ENCODE peak calls at places on chromosomes 11 and 22, in six cellular contexts. D is stimulated activated CD4-positive, alpha-beta T cell treated with anti-CD3 and anti-CD28 coated beads, Interleukin-4, amount 100 ng/mL, for 24 hours; T is mesothelial cell of epicardium; Z is AML-193; J is fibroblast of mammary gland; H is H7. F is an unnamed sample.

GRCh38 chr22:41544671-41545476 is 604 bp upstream of the POLR3H start:
- DNase-seq in J (no peak), D (no peak), H (no peak), T (no peak), Z (no peak), F (no peak)

GRCh38 chr22:41501209-41501608 is 32.3 kb downstream of the ACO2 start:
- DNase-seq in H (peak), J (no peak), Z (peak), D (peak), T (no peak), F (peak)

GRCh38 chr22:46479046-46479445 is 58.4 kb downstream of the CELSR1 start:
- DNase-seq in D (no peak), Z (no peak), J (no peak), T (no peak), H (peak), F (no peak)

GRCh38 chr11:75406338-75406777 is 7.0 kb downstream of the RPS3 start:
- DNase-seq in Z (no peak), H (no peak), D (no peak), T (no peak), J (peak), F (no peak)

GRCh38 chr11:118619444-118620205 is 12.2 kb downstream of the PHLDB1 start:
- DNase-seq in D (no peak), Z (no peak), J (peak), T (no peak), H (no peak), F (peak)

GRCh38 chr22:41092847-41093371 is 517 bp downstream of the EP300 start:
- DNase-seq in Z (peak), D (peak), J (peak), H (no peak), T (peak), F (peak)

GRCh38 chr22:44442186-44442465 is 55.9 kb downstream of the RTL6 start:
- DNase-seq in T (no peak), D (no peak), H (no peak), J (no peak), Z (no peak), F (no peak)

GRCh38 chr22:48175721-48176120 is 1413.3 kb downstream of the TBC1D22A start:
- DNase-seq in D (no peak), J (no peak), H (no peak), Z (no peak), T (no peak), F (no peak)

GRCh38 chr11:68956142-68956541 is 24.6 kb downstream of the MRGPRD start:
- DNase-seq in D (peak), Z (no peak), T (no peak), J (no peak), H (peak), F (no peak)

GRCh38 chr11:7595016-7595869 is 78.1 kb downstream of the CYB5R2 start:
- DNase-seq in Z (no peak), D (no peak), T (no peak), J (peak), H (peak), F (no peak)

GRCh38 chr11:77506857-77507256 is 33.0 kb upstream of the PAK1 start:
- DNase-seq in T (peak), J (no peak), H (no peak), Z (no peak), D (no peak), F (peak)

GRCh38 chr22:45212992-45213751 is 27.5 kb downstream of the KIAA0930 start:
- DNase-seq in H (no peak), D (no peak), T (no peak), Z (peak), J (peak), F (peak)

GRCh38 chr22:40211481-40212052 is 33.8 kb downstream of the TNRC6B start:
- DNase-seq in D (no peak), H (no peak), Z (no peak), J (no peak), T (no peak), F (no peak)

GRCh38 chr11:111604392-111605009 is 2.3 kb downstream of the SIK2 start:
- DNase-seq in D (peak), T (no peak), H (peak), Z (peak), J (peak), F (peak)

GRCh38 chr11:72378704-72379383 is 55.5 kb downstream of the CLPB start:
- DNase-seq in D (no peak), T (no peak), H (no peak), Z (no peak), J (peak), F (no peak)

GRCh38 chr11:68025047-68025446 is 5.4 kb upstream of the NDUFS8 start:
- DNase-seq in Z (no peak), T (no peak), D (no peak), J (no peak), H (no peak), F (no peak)

GRCh38 chr11:80214413-80214812 is 773.6 kb upstream of the TENM4 start:
- DNase-seq in T (no peak), Z (no peak), D (no peak), J (no peak), H (no peak), F (peak)

GRCh38 chr22:26673485-26673884 is 16.1 kb downstream of the MIAT start:
- DNase-seq in J (peak), T (no peak), Z (no peak), D (peak), H (no peak), F (peak)

GRCh38 chr11:124612045-124612444 is 817 bp downstream of the PANX3 start:
- DNase-seq in T (no peak), Z (no peak), D (no peak), J (no peak), H (no peak), F (no peak)

GRCh38 chr11:74371269-74372039 is 26.8 kb downstream of the PGM2L1 start:
- DNase-seq in D (no peak), T (no peak), Z (no peak), J (peak), H (no peak), F (peak)

GRCh38 chr11:3627291-3627690 is 14.5 kb downstream of the ART5 start:
- DNase-seq in D (no peak), T (no peak), Z (no peak), J (peak), H (no peak), F (no peak)

GRCh38 chr11:33703771-33704170 is 3.1 kb upstream of the C11orf91 start:
- DNase-seq in Z (no peak), H (no peak), J (peak), D (no peak), T (no peak), F (peak)

GRCh38 chr22:42108848-42109247 is 18.3 kb upstream of the NDUFA6 start:
- DNase-seq in H (peak), J (no peak), T (no peak), D (no peak), Z (no peak), F (no peak)

GRCh38 chr11:119014209-119014924 is 3.8 kb downstream of the RPS25 start:
- DNase-seq in T (no peak), J (no peak), Z (no peak), D (no peak), H (peak), F (no peak)

GRCh38 chr11:692824-693414 is 2.1 kb downstream of the DEAF1 start:
- DNase-seq in Z (no peak), T (no peak), J (peak), H (peak), D (no peak), F (no peak)

GRCh38 chr11:35717043-35717442 is 54.5 kb downstream of the TRIM44 start:
- DNase-seq in H (peak), Z (no peak), D (no peak), J (no peak), T (no peak), F (peak)

GRCh38 chr11:130576146-130576545 is 127.7 kb downstream of the ADAMTS15 start:
- DNase-seq in Z (no peak), T (no peak), H (no peak), D (no peak), J (no peak), F (no peak)

GRCh38 chr11:2813141-2813908 is 72.2 kb downstream of the CDKN1C start:
- DNase-seq in T (no peak), J (peak), Z (no peak), D (no peak), H (no peak), F (no peak)

GRCh38 chr22:29885610-29886009 is 2.6 kb downstream of the MTMR3 start:
- DNase-seq in T (no peak), H (no peak), Z (no peak), J (no peak), D (no peak), F (no peak)

GRCh38 chr11:73528420-73528819 is 69.5 kb downstream of the FAM168A start:
- DNase-seq in H (no peak), Z (peak), T (no peak), J (no peak), D (no peak), F (no peak)

GRCh38 chr22:28771195-28771791 is 1.2 kb upstream of the CCDC117 start:
- DNase-seq in D (no peak), T (no peak), H (no peak), Z (no peak), J (no peak), F (peak)

GRCh38 chr11:46677169-46677568 is 23.2 kb downstream of the ARHGAP1 start:
- DNase-seq in Z (no peak), J (no peak), H (peak), T (no peak), D (no peak), F (no peak)

GRCh38 chr11:115751244-115751643 is 247.0 kb upstream of the CADM1 start:
- DNase-seq in J (no peak), D (no peak), H (no peak), T (no peak), Z (no peak), F (no peak)

GRCh38 chr11:8649361-8649760 is 33.1 kb downstream of the TRIM66 start:
- DNase-seq in T (no peak), Z (no peak), J (peak), H (no peak), D (no peak), F (peak)

F was measured in MCF 10A.